ENCODE peak calls at places on chromosomes 3 and 15, in eight cellular contexts. C is hepatic stellate cell, A is GM13976, Z is NCI-H69, I is mesothelial cell of epicardium, U is fibroblast of lung, K is K562, Q is T-cell. M is an unnamed sample.

GRCh38 chr15:91515188-91515754 is 338.2 kb upstream of the SLCO3A1 start:
- DNase-seq in C (peak; percentile 45), A (no peak), Z (no peak), I (no peak), U (peak; percentile 82), K (no peak), Q (no peak), M (no peak)

GRCh38 chr3:126022741-126023359 is 53.9 kb downstream of the ROPN1B start:
- DNase-seq in C (no peak), A (no peak), Z (peak; percentile 41), I (no peak), U (no peak), K (no peak), Q (no peak), M (no peak)

GRCh38 chr3:195914648-195915473 is 6.5 kb upstream of the TNK2 start:
- DNase-seq in C (peak; percentile 97), A (peak; percentile 94), Z (no peak), I (peak; percentile 94), U (peak; percentile 96), K (peak; percentile 96), Q (peak; percentile 85), M (peak; percentile 98)

GRCh38 chr3:184336484-184337230 is 743 bp upstream of the FAM131A start:
- DNase-seq in C (no peak), A (peak; percentile 60), Z (peak; percentile 65), I (no peak), U (peak; percentile 75), K (peak; percentile 69), Q (no peak), M (peak; percentile 95)

GRCh38 chr15:95365615-95366107 is 964.8 kb upstream of the NR2F2 start:
- DNase-seq in C (no peak), A (no peak), Z (no peak), I (no peak), U (peak; percentile 86), K (peak; percentile 6), Q (no peak), M (no peak)

GRCh38 chr3:129602730-129603560 is 3.5 kb downstream of the PLXND1 start:
- DNase-seq in C (peak; percentile 98), A (no peak), Z (no peak), I (no peak), U (peak; percentile 93), K (peak; percentile 58), Q (no peak), M (peak; percentile 100)

GRCh38 chr3:124230928-124231456 is 239.1 kb upstream of the ROPN1 start:
- DNase-seq in C (no peak), A (no peak), Z (no peak), I (no peak), U (no peak), K (no peak), Q (no peak), M (no peak)

GRCh38 chr3:147324356-147324755 is 82.0 kb downstream of the ZIC4 start:
- DNase-seq in C (no peak), A (no peak), Z (no peak), I (no peak), U (no peak), K (no peak), Q (no peak), M (no peak)

GRCh38 chr15:70643783-70644125 is 119.6 kb downstream of the UACA start:
- DNase-seq in C (peak; percentile 47), A (no peak), Z (no peak), I (no peak), U (peak; percentile 44), K (no peak), Q (no peak), M (peak; percentile 64)

GRCh38 chr3:51706788-51707731 is at the start of gene GRM2:
- DNase-seq in C (peak; percentile 91), A (no peak), Z (peak; percentile 86), I (peak; percentile 91), U (peak; percentile 87), K (peak; percentile 73), Q (no peak), M (peak; percentile 99)

GRCh38 chr3:71647751-71648150 is 64.2 kb upstream of the FOXP1 start:
- DNase-seq in C (no peak), A (no peak), Z (no peak), I (no peak), U (no peak), K (no peak), Q (no peak), M (peak; percentile 14)

GRCh38 chr3:77605865-77606264 is 566.0 kb downstream of the ROBO2 start:
- DNase-seq in C (no peak), A (no peak), Z (no peak), I (no peak), U (no peak), K (no peak), Q (no peak), M (no peak)

GRCh38 chr15:69080203-69080957 is 65.9 kb downstream of the NOX5 start:
- DNase-seq in C (no peak), A (no peak), Z (peak; percentile 92), I (no peak), U (no peak), K (no peak), Q (no peak), M (no peak)

GRCh38 chr3:172194702-172195392 is 155.5 kb downstream of the FNDC3B start:
- DNase-seq in C (no peak), A (no peak), Z (peak; percentile 88), I (no peak), U (no peak), K (peak; percentile 39), Q (no peak), M (no peak)

GRCh38 chr3:2343031-2343682 is 244.5 kb downstream of the CNTN4 start:
- DNase-seq in C (no peak), A (no peak), Z (no peak), I (no peak), U (no peak), K (no peak), Q (no peak), M (no peak)

GRCh38 chr3:37377670-37378069 is 203.3 kb upstream of the LRRFIP2 start:
- DNase-seq in C (no peak), A (no peak), Z (no peak), I (no peak), U (no peak), K (no peak), Q (no peak), M (no peak)

GRCh38 chr15:37136666-37137065 is 36.3 kb upstream of the MEIS2 start:
- DNase-seq in C (no peak), A (no peak), Z (no peak), I (no peak), U (no peak), K (no peak), Q (no peak), M (no peak)

GRCh38 chr3:32431481-32431880 is 39.8 kb downstream of the CMTM7 start:
- DNase-seq in C (no peak), A (no peak), Z (no peak), I (no peak), U (no peak), K (no peak), Q (no peak), M (no peak)

GRCh38 chr15:29466292-29466691 is 196.7 kb upstream of the NSMCE3 start:
- DNase-seq in C (no peak), A (no peak), Z (no peak), I (no peak), U (no peak), K (no peak), Q (no peak), M (no peak)